ENCODE peak calls at places on chromosomes 6 and 20, in seven cellular contexts. One of them, this sample, is unnamed.

GRCh38 chr20:62339647-62340062 is 27.5 kb downstream of the LAMA5 start:
- DNase-seq in RWPE2: no peak
- DNase-seq in activated T-cell treated with anti-CD3 and anti-CD28 coated beads, Interleukin-2, amount 50 U/mL, for 72 hours: no peak
- DNase-seq in cardiac muscle cell: no peak
- DNase-seq in hypothalamus: no peak
- DNase-seq in activated naive CD4-positive, alpha-beta T cell: no peak
- DNase-seq in caudate nucleus: no peak
- DNase-seq in this sample: no peak

GRCh38 chr6:42441661-42442081 is 10.1 kb downstream of the TRERF1 start:
- DNase-seq in cardiac muscle cell: peak; percentile 29
- DNase-seq in activated naive CD4-positive, alpha-beta T cell: no peak
- DNase-seq in caudate nucleus: no peak
- DNase-seq in activated T-cell treated with anti-CD3 and anti-CD28 coated beads, Interleukin-2, amount 50 U/mL, for 72 hours: no peak
- DNase-seq in hypothalamus: no peak
- DNase-seq in RWPE2: no peak
- DNase-seq in this sample: no peak

GRCh38 chr20:757509-757908 is 10.8 kb downstream of the SLC52A3 start:
- DNase-seq in hypothalamus: no peak
- DNase-seq in RWPE2: no peak
- DNase-seq in cardiac muscle cell: no peak
- DNase-seq in activated naive CD4-positive, alpha-beta T cell: no peak
- DNase-seq in caudate nucleus: no peak
- DNase-seq in activated T-cell treated with anti-CD3 and anti-CD28 coated beads, Interleukin-2, amount 50 U/mL, for 72 hours: no peak
- DNase-seq in this sample: no peak

GRCh38 chr6:106761160-106761559 is 131.8 kb downstream of the QRSL1 start:
- DNase-seq in activated T-cell treated with anti-CD3 and anti-CD28 coated beads, Interleukin-2, amount 50 U/mL, for 72 hours: no peak
- DNase-seq in hypothalamus: no peak
- DNase-seq in cardiac muscle cell: no peak
- DNase-seq in RWPE2: no peak
- DNase-seq in activated naive CD4-positive, alpha-beta T cell: no peak
- DNase-seq in caudate nucleus: no peak
- DNase-seq in this sample: no peak

GRCh38 chr6:157551041-157551832 is 170.2 kb downstream of the ZDHHC14 start:
- DNase-seq in caudate nucleus: no peak
- DNase-seq in RWPE2: no peak
- DNase-seq in activated T-cell treated with anti-CD3 and anti-CD28 coated beads, Interleukin-2, amount 50 U/mL, for 72 hours: no peak
- DNase-seq in activated naive CD4-positive, alpha-beta T cell: no peak
- DNase-seq in cardiac muscle cell: no peak
- DNase-seq in hypothalamus: no peak
- DNase-seq in this sample: no peak

GRCh38 chr6:42974919-42975505 is 4.0 kb downstream of the PEX6 start:
- DNase-seq in caudate nucleus: no peak
- DNase-seq in cardiac muscle cell: no peak
- DNase-seq in activated T-cell treated with anti-CD3 and anti-CD28 coated beads, Interleukin-2, amount 50 U/mL, for 72 hours: no peak
- DNase-seq in hypothalamus: no peak
- DNase-seq in activated naive CD4-positive, alpha-beta T cell: no peak
- DNase-seq in RWPE2: no peak
- DNase-seq in this sample: no peak

GRCh38 chr6:113376847-113377165 is 480.3 kb upstream of the MARCKS start:
- DNase-seq in activated naive CD4-positive, alpha-beta T cell: no peak
- DNase-seq in activated T-cell treated with anti-CD3 and anti-CD28 coated beads, Interleukin-2, amount 50 U/mL, for 72 hours: no peak
- DNase-seq in hypothalamus: no peak
- DNase-seq in RWPE2: no peak
- DNase-seq in caudate nucleus: no peak
- DNase-seq in cardiac muscle cell: no peak
- DNase-seq in this sample: no peak

GRCh38 chr6:89022747-89023289 is 57.7 kb upstream of the PNRC1 start:
- DNase-seq in RWPE2: no peak
- DNase-seq in activated T-cell treated with anti-CD3 and anti-CD28 coated beads, Interleukin-2, amount 50 U/mL, for 72 hours: no peak
- DNase-seq in caudate nucleus: no peak
- DNase-seq in cardiac muscle cell: no peak
- DNase-seq in hypothalamus: no peak
- DNase-seq in activated naive CD4-positive, alpha-beta T cell: no peak
- DNase-seq in this sample: no peak

GRCh38 chr6:85945454-85946185 is 302.9 kb upstream of the SYNCRIP start:
- DNase-seq in RWPE2: no peak
- DNase-seq in caudate nucleus: no peak
- DNase-seq in activated naive CD4-positive, alpha-beta T cell: no peak
- DNase-seq in hypothalamus: no peak
- DNase-seq in activated T-cell treated with anti-CD3 and anti-CD28 coated beads, Interleukin-2, amount 50 U/mL, for 72 hours: no peak
- DNase-seq in cardiac muscle cell: peak; percentile 2
- DNase-seq in this sample: no peak

GRCh38 chr6:143283887-143284640 is 166.4 kb downstream of the ADAT2 start:
- DNase-seq in caudate nucleus: no peak
- DNase-seq in RWPE2: no peak
- DNase-seq in activated naive CD4-positive, alpha-beta T cell: no peak
- DNase-seq in activated T-cell treated with anti-CD3 and anti-CD28 coated beads, Interleukin-2, amount 50 U/mL, for 72 hours: no peak
- DNase-seq in hypothalamus: no peak
- DNase-seq in cardiac muscle cell: no peak
- DNase-seq in this sample: no peak

GRCh38 chr6:144782634-144783033 is 497.5 kb downstream of the UTRN start:
- DNase-seq in activated T-cell treated with anti-CD3 and anti-CD28 coated beads, Interleukin-2, amount 50 U/mL, for 72 hours: peak; percentile 4
- DNase-seq in hypothalamus: no peak
- DNase-seq in cardiac muscle cell: no peak
- DNase-seq in activated naive CD4-positive, alpha-beta T cell: no peak
- DNase-seq in RWPE2: no peak
- DNase-seq in caudate nucleus: no peak
- DNase-seq in this sample: no peak

GRCh38 chr6:20873425-20874190 is 339.4 kb downstream of the CDKAL1 start:
- DNase-seq in RWPE2: no peak
- DNase-seq in activated naive CD4-positive, alpha-beta T cell: no peak
- DNase-seq in activated T-cell treated with anti-CD3 and anti-CD28 coated beads, Interleukin-2, amount 50 U/mL, for 72 hours: no peak
- DNase-seq in cardiac muscle cell: peak; percentile 37
- DNase-seq in caudate nucleus: no peak
- DNase-seq in hypothalamus: no peak
- DNase-seq in this sample: no peak

GRCh38 chr6:50974319-50974718 is 155.6 kb downstream of the TFAP2B start:
- DNase-seq in hypothalamus: no peak
- DNase-seq in cardiac muscle cell: no peak
- DNase-seq in RWPE2: no peak
- DNase-seq in activated naive CD4-positive, alpha-beta T cell: no peak
- DNase-seq in caudate nucleus: no peak
- DNase-seq in activated T-cell treated with anti-CD3 and anti-CD28 coated beads, Interleukin-2, amount 50 U/mL, for 72 hours: no peak
- DNase-seq in this sample: no peak

GRCh38 chr6:161947371-161947770 is 673.5 kb upstream of the AGPAT4 start:
- DNase-seq in hypothalamus: no peak
- DNase-seq in RWPE2: no peak
- DNase-seq in cardiac muscle cell: no peak
- DNase-seq in activated naive CD4-positive, alpha-beta T cell: no peak
- DNase-seq in caudate nucleus: no peak
- DNase-seq in activated T-cell treated with anti-CD3 and anti-CD28 coated beads, Interleukin-2, amount 50 U/mL, for 72 hours: no peak
- DNase-seq in this sample: no peak

GRCh38 chr6:29725981-29726380 is 2.7 kb downstream of the HLA-F start:
- DNase-seq in hypothalamus: no peak
- DNase-seq in RWPE2: no peak
- DNase-seq in caudate nucleus: no peak
- DNase-seq in cardiac muscle cell: no peak
- DNase-seq in activated T-cell treated with anti-CD3 and anti-CD28 coated beads, Interleukin-2, amount 50 U/mL, for 72 hours: no peak
- DNase-seq in activated naive CD4-positive, alpha-beta T cell: no peak
- DNase-seq in this sample: no peak

GRCh38 chr6:30361661-30362060 is 16.7 kb downstream of the RPP21 start:
- DNase-seq in activated T-cell treated with anti-CD3 and anti-CD28 coated beads, Interleukin-2, amount 50 U/mL, for 72 hours: no peak
- DNase-seq in hypothalamus: no peak
- DNase-seq in RWPE2: no peak
- DNase-seq in activated naive CD4-positive, alpha-beta T cell: no peak
- DNase-seq in cardiac muscle cell: no peak
- DNase-seq in caudate nucleus: no peak
- DNase-seq in this sample: no peak

GRCh38 chr6:111674882-111675281 is 69.2 kb upstream of the TRAF3IP2 start:
- DNase-seq in activated T-cell treated with anti-CD3 and anti-CD28 coated beads, Interleukin-2, amount 50 U/mL, for 72 hours: no peak
- DNase-seq in RWPE2: no peak
- DNase-seq in cardiac muscle cell: no peak
- DNase-seq in hypothalamus: no peak
- DNase-seq in caudate nucleus: no peak
- DNase-seq in activated naive CD4-positive, alpha-beta T cell: no peak
- DNase-seq in this sample: no peak

GRCh38 chr20:64154590-64155257 is 9.5 kb upstream of the MYT1 start:
- DNase-seq in hypothalamus: no peak
- DNase-seq in cardiac muscle cell: no peak
- DNase-seq in activated T-cell treated with anti-CD3 and anti-CD28 coated beads, Interleukin-2, amount 50 U/mL, for 72 hours: no peak
- DNase-seq in RWPE2: no peak
- DNase-seq in caudate nucleus: no peak
- DNase-seq in activated naive CD4-positive, alpha-beta T cell: no peak
- DNase-seq in this sample: no peak

GRCh38 chr6:131212928-131213327 is 77.7 kb downstream of the AKAP7 start:
- DNase-seq in activated T-cell treated with anti-CD3 and anti-CD28 coated beads, Interleukin-2, amount 50 U/mL, for 72 hours: no peak
- DNase-seq in cardiac muscle cell: no peak
- DNase-seq in hypothalamus: no peak
- DNase-seq in caudate nucleus: no peak
- DNase-seq in RWPE2: no peak
- DNase-seq in activated naive CD4-positive, alpha-beta T cell: no peak
- DNase-seq in this sample: no peak

GRCh38 chr6:20379231-20379630 is 22.4 kb upstream of the E2F3 start:
- DNase-seq in activated naive CD4-positive, alpha-beta T cell: no peak
- DNase-seq in hypothalamus: no peak
- DNase-seq in caudate nucleus: no peak
- DNase-seq in RWPE2: no peak
- DNase-seq in cardiac muscle cell: no peak
- DNase-seq in activated T-cell treated with anti-CD3 and anti-CD28 coated beads, Interleukin-2, amount 50 U/mL, for 72 hours: no peak
- DNase-seq in this sample: no peak

GRCh38 chr20:58675146-58675584 is 17.4 kb upstream of the NPEPL1 start:
- DNase-seq in hypothalamus: no peak
- DNase-seq in activated naive CD4-positive, alpha-beta T cell: no peak
- DNase-seq in cardiac muscle cell: no peak
- DNase-seq in RWPE2: peak; percentile 79
- DNase-seq in caudate nucleus: no peak
- DNase-seq in activated T-cell treated with anti-CD3 and anti-CD28 coated beads, Interleukin-2, amount 50 U/mL, for 72 hours: no peak
- DNase-seq in this sample: no peak

GRCh38 chr6:150091466-150091865 is 22.5 kb upstream of the ULBP3 start:
- DNase-seq in caudate nucleus: no peak
- DNase-seq in activated T-cell treated with anti-CD3 and anti-CD28 coated beads, Interleukin-2, amount 50 U/mL, for 72 hours: no peak
- DNase-seq in cardiac muscle cell: no peak
- DNase-seq in RWPE2: no peak
- DNase-seq in activated naive CD4-positive, alpha-beta T cell: no peak
- DNase-seq in hypothalamus: no peak
- DNase-seq in this sample: no peak

GRCh38 chr6:17417817-17418216 is 24.4 kb downstream of the CAP2 start:
- DNase-seq in cardiac muscle cell: peak; percentile 54
- DNase-seq in hypothalamus: no peak
- DNase-seq in RWPE2: no peak
- DNase-seq in activated T-cell treated with anti-CD3 and anti-CD28 coated beads, Interleukin-2, amount 50 U/mL, for 72 hours: no peak
- DNase-seq in activated naive CD4-positive, alpha-beta T cell: no peak
- DNase-seq in caudate nucleus: no peak
- DNase-seq in this sample: no peak

GRCh38 chr6:37483502-37483901 is 16.2 kb downstream of the CCDC167 start:
- DNase-seq in activated naive CD4-positive, alpha-beta T cell: no peak
- DNase-seq in activated T-cell treated with anti-CD3 and anti-CD28 coated beads, Interleukin-2, amount 50 U/mL, for 72 hours: no peak
- DNase-seq in cardiac muscle cell: no peak
- DNase-seq in caudate nucleus: no peak
- DNase-seq in hypothalamus: no peak
- DNase-seq in RWPE2: peak; percentile 19
- DNase-seq in this sample: no peak

GRCh38 chr20:57662313-57663240 is 42.4 kb upstream of the ZBP1 start:
- DNase-seq in hypothalamus: no peak
- DNase-seq in cardiac muscle cell: no peak
- DNase-seq in activated naive CD4-positive, alpha-beta T cell: no peak
- DNase-seq in caudate nucleus: no peak
- DNase-seq in RWPE2: peak; percentile 81
- DNase-seq in activated T-cell treated with anti-CD3 and anti-CD28 coated beads, Interleukin-2, amount 50 U/mL, for 72 hours: no peak
- DNase-seq in this sample: no peak

GRCh38 chr6:169960891-169961611 is 209.6 kb downstream of the ERMARD start:
- DNase-seq in RWPE2: no peak
- DNase-seq in activated T-cell treated with anti-CD3 and anti-CD28 coated beads, Interleukin-2, amount 50 U/mL, for 72 hours: no peak
- DNase-seq in cardiac muscle cell: no peak
- DNase-seq in hypothalamus: no peak
- DNase-seq in caudate nucleus: no peak
- DNase-seq in activated naive CD4-positive, alpha-beta T cell: no peak
- DNase-seq in this sample: no peak

GRCh38 chr6:157143885-157144795 is 179.2 kb downstream of the TMEM242 start:
- DNase-seq in activated T-cell treated with anti-CD3 and anti-CD28 coated beads, Interleukin-2, amount 50 U/mL, for 72 hours: no peak
- DNase-seq in caudate nucleus: no peak
- DNase-seq in RWPE2: no peak
- DNase-seq in cardiac muscle cell: peak; percentile 42
- DNase-seq in hypothalamus: no peak
- DNase-seq in activated naive CD4-positive, alpha-beta T cell: no peak
- DNase-seq in this sample: no peak

GRCh38 chr6:142783499-142783898 is 161.5 kb downstream of the HIVEP2 start:
- DNase-seq in RWPE2: no peak
- DNase-seq in cardiac muscle cell: no peak
- DNase-seq in caudate nucleus: no peak
- DNase-seq in activated T-cell treated with anti-CD3 and anti-CD28 coated beads, Interleukin-2, amount 50 U/mL, for 72 hours: no peak
- DNase-seq in hypothalamus: no peak
- DNase-seq in activated naive CD4-positive, alpha-beta T cell: no peak
- DNase-seq in this sample: no peak

GRCh38 chr20:53154540-53154939 is 182.4 kb downstream of the TSHZ2 start:
- DNase-seq in caudate nucleus: no peak
- DNase-seq in activated naive CD4-positive, alpha-beta T cell: no peak
- DNase-seq in hypothalamus: no peak
- DNase-seq in activated T-cell treated with anti-CD3 and anti-CD28 coated beads, Interleukin-2, amount 50 U/mL, for 72 hours: peak; percentile 27
- DNase-seq in cardiac muscle cell: no peak
- DNase-seq in RWPE2: no peak
- DNase-seq in this sample: no peak

GRCh38 chr20:42641886-42642285 is 547.8 kb downstream of the PTPRT start:
- DNase-seq in activated naive CD4-positive, alpha-beta T cell: no peak
- DNase-seq in cardiac muscle cell: no peak
- DNase-seq in activated T-cell treated with anti-CD3 and anti-CD28 coated beads, Interleukin-2, amount 50 U/mL, for 72 hours: no peak
- DNase-seq in hypothalamus: no peak
- DNase-seq in caudate nucleus: no peak
- DNase-seq in RWPE2: no peak
- DNase-seq in this sample: no peak

GRCh38 chr6:28337103-28337520 is 1.2 kb upstream of the ZSCAN31 start:
- DNase-seq in hypothalamus: no peak
- DNase-seq in cardiac muscle cell: no peak
- DNase-seq in activated T-cell treated with anti-CD3 and anti-CD28 coated beads, Interleukin-2, amount 50 U/mL, for 72 hours: no peak
- DNase-seq in RWPE2: no peak
- DNase-seq in activated naive CD4-positive, alpha-beta T cell: no peak
- DNase-seq in caudate nucleus: no peak
- DNase-seq in this sample: no peak

GRCh38 chr20:19974621-19975435 is 42.3 kb upstream of the NAA20 start:
- DNase-seq in hypothalamus: peak; percentile 86
- DNase-seq in activated T-cell treated with anti-CD3 and anti-CD28 coated beads, Interleukin-2, amount 50 U/mL, for 72 hours: no peak
- DNase-seq in RWPE2: peak; percentile 89
- DNase-seq in cardiac muscle cell: peak; percentile 74
- DNase-seq in activated naive CD4-positive, alpha-beta T cell: no peak
- DNase-seq in caudate nucleus: peak; percentile 85
- DNase-seq in this sample: no peak

GRCh38 chr20:1478566-1478965 is 11.9 kb upstream of the NSFL1C start:
- DNase-seq in caudate nucleus: no peak
- DNase-seq in hypothalamus: no peak
- DNase-seq in activated naive CD4-positive, alpha-beta T cell: no peak
- DNase-seq in activated T-cell treated with anti-CD3 and anti-CD28 coated beads, Interleukin-2, amount 50 U/mL, for 72 hours: no peak
- DNase-seq in RWPE2: no peak
- DNase-seq in cardiac muscle cell: no peak
- DNase-seq in this sample: no peak